ENCODE peak calls at places on chromosomes 16 and 17, in five cellular contexts. B is cardiac fibroblast, O is GM06990, T is tibial nerve, F is uterus. H is an unnamed sample.
A peak's percentile ranks its signal among the peaks of the same experiment; 100 is the strongest.

GRCh38 chr17:60743812-60744211 is 66.2 kb downstream of the BCAS3 start:
- DNase-seq in B (peak; percentile 66), T (no peak), F (no peak), O (no peak), H (peak; percentile 35)

GRCh38 chr17:66337268-66337667 is 34.9 kb downstream of the PRKCA start:
- DNase-seq in F (no peak), O (no peak), T (no peak), B (no peak), H (no peak)

GRCh38 chr17:76376318-76377133 is 7.9 kb upstream of the SPHK1 start:
- DNase-seq in O (no peak), B (peak; percentile 54), F (no peak), T (peak; percentile 59), H (no peak)

GRCh38 chr16:13077816-13078215 is 176.4 kb downstream of the SHISA9 start:
- DNase-seq in B (no peak), O (no peak), F (no peak), T (no peak), H (no peak)

GRCh38 chr16:83338138-83338537 is 469.6 kb upstream of the HSBP1 start:
- DNase-seq in F (no peak), B (peak; percentile 49), T (no peak), O (no peak), H (no peak)

GRCh38 chr17:21460358-21460757 is 84.2 kb downstream of the KCNJ12 start:
- DNase-seq in T (peak; percentile 27), B (peak; percentile 48), F (no peak), O (no peak), H (no peak)

GRCh38 chr16:30957456-30958163 is at the start of gene SETD1A:
- DNase-seq in B (peak; percentile 98), O (peak; percentile 96), F (peak; percentile 97), T (peak; percentile 95), H (peak; percentile 90)

GRCh38 chr16:27243725-27244362 is 24.7 kb downstream of the NSMCE1 start:
- DNase-seq in F (no peak), O (no peak), B (no peak), T (no peak), H (no peak)

GRCh38 chr17:13102477-13102876 is 84.7 kb upstream of the ELAC2 start:
- DNase-seq in T (no peak), B (no peak), O (no peak), F (no peak), H (no peak)

GRCh38 chr17:62587554-62587953 is 39.9 kb upstream of the MRC2 start:
- DNase-seq in O (no peak), B (no peak), T (no peak), F (no peak), H (no peak)

GRCh38 chr16:69049146-69049545 is 56.3 kb upstream of the HAS3 start:
- DNase-seq in O (no peak), T (no peak), B (peak; percentile 51), F (no peak), H (no peak)

GRCh38 chr17:67830440-67830839 is 5.1 kb downstream of the BPTF start:
- DNase-seq in F (no peak), T (no peak), B (peak; percentile 39), O (no peak), H (no peak)

GRCh38 chr17:50649042-50649908 is 14.6 kb downstream of the ABCC3 start:
- DNase-seq in B (no peak), F (no peak), T (no peak), O (no peak), H (no peak)

GRCh38 chr16:12901204-12901596 is 198 bp upstream of the SHISA9 start:
- DNase-seq in T (no peak), B (no peak), O (no peak), F (no peak), H (no peak)

GRCh38 chr17:30720013-30720471 is 104.5 kb downstream of the CRLF3 start:
- DNase-seq in T (no peak), O (no peak), B (no peak), F (no peak), H (no peak)

GRCh38 chr16:83059237-83059636 is 432.5 kb downstream of the CDH13 start:
- DNase-seq in T (no peak), F (no peak), O (no peak), B (no peak), H (no peak)

GRCh38 chr17:77488531-77489238 is 347.9 kb downstream of the SEC14L1 start:
- DNase-seq in O (peak; percentile 6), T (no peak), F (no peak), B (no peak), H (no peak)

GRCh38 chr17:31830971-31831755 is 27.9 kb downstream of the COPRS start:
- DNase-seq in O (no peak), T (no peak), B (peak; percentile 30), F (no peak), H (no peak)

GRCh38 chr16:75341934-75342811 is 90.7 kb upstream of the BCAR1 start:
- DNase-seq in B (peak; percentile 66), T (no peak), O (no peak), F (peak; percentile 52), H (no peak)

DNA sequence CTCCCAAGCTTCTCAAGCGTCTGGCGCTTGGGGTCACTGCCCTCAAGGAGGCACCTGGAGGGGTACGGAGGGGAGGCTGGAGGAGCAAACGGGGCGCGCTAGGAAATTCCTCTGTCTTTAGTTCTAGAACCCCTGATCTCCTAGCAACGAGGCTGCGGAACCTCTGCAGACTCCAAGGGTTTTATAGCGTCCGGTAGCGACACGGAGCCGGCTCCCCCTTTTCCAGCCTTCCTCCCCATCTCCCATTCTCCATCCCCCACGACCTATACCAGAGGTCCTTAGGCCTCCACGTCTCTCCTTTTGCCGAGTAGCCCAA is 601 bp upstream of the CDIPT start:
- DNase-seq in F (no peak), T (no peak), O (no peak), B (no peak), H (no peak)
- TF ChIP-seq CTCF in F (no peak), T (no peak), O (no peak), B (no peak), H (no peak)

DNA sequence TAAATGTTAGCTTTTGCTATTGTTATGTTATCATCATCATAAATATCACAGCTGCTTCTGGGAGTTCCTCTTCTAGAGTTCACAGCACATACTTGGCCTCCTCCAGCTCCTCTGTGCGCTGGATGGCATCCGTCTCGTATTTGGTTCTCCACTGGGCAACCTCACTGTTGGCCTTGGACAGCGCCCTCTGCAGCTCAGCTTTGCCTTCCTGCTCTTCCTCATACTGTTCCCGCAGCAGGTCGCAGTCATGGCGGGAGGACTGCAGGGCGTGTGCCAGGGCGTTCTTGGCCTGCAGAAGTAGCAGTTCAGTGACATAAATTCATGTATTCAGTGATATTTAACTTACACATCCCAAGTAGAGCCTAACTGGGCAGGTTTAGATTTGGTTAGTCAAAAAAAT is 23.4 kb downstream of the MYH8 start:
- DNase-seq in O (no peak), T (no peak), F (no peak), B (no peak), H (no peak)
- TF ChIP-seq CTCF in O (no peak), T (no peak), F (no peak), B (no peak), H (no peak)

GRCh38 chr16:57624806-57625500 is 3.5 kb upstream of the ADGRG1 start:
- DNase-seq in T (no peak), F (no peak), O (no peak), B (peak; percentile 27), H (no peak)

GRCh38 chr16:57626420-57627170 is 1.8 kb upstream of the ADGRG1 start:
- DNase-seq in F (no peak), B (no peak), O (no peak), T (no peak), H (no peak)

GRCh38 chr16:57628008-57628781 is at the start of gene ADGRG1:
- DNase-seq in O (no peak), F (peak; percentile 92), B (peak; percentile 96), T (peak; percentile 56), H (peak; percentile 83)

GRCh38 chr16:57628782-57629181 is 352 bp downstream of the ADGRG1 start:
- DNase-seq in T (no peak), F (no peak), B (no peak), O (no peak), H (no peak)

DNA sequence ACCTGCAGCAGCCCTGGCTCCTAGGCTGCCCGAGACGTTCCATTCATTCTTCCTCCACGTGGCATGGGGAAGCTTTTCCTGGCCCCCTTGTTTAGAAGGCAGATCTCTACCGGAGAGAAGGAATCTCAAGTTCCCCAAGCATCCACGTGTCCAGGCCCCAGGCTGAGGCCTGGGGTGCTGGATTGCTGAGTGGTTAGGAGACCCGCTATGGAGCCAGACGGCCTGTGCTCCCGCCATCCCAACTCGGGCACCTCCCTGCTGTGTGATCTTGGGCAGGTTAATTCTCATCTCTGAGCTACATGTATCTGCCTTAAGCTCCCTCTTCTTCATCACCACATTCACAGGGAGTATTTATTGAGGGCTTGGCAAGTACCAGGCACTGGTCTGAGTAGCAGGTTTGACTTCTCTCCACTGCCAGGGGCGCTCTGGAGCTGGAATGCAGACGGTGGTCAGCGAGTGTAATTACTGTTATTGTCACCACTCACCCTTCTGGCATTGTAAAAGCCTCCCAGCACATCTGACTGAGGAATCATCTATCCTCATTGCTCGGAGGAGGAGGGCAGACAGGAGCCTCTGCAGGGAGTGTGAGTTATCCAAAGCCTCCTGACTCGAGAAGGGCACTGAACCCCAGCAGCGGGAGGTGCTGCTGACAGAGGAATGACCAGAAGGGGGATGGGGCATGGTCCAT is 1.1 kb upstream of the ADGRG1 start:
- DNase-seq in O (no peak), B (peak; percentile 75), F (no peak), T (no peak), H (no peak)
- TF ChIP-seq CTCF in O (no peak), B (peak; percentile 47), F (no peak), T (no peak), H (peak; percentile 33)

DNA sequence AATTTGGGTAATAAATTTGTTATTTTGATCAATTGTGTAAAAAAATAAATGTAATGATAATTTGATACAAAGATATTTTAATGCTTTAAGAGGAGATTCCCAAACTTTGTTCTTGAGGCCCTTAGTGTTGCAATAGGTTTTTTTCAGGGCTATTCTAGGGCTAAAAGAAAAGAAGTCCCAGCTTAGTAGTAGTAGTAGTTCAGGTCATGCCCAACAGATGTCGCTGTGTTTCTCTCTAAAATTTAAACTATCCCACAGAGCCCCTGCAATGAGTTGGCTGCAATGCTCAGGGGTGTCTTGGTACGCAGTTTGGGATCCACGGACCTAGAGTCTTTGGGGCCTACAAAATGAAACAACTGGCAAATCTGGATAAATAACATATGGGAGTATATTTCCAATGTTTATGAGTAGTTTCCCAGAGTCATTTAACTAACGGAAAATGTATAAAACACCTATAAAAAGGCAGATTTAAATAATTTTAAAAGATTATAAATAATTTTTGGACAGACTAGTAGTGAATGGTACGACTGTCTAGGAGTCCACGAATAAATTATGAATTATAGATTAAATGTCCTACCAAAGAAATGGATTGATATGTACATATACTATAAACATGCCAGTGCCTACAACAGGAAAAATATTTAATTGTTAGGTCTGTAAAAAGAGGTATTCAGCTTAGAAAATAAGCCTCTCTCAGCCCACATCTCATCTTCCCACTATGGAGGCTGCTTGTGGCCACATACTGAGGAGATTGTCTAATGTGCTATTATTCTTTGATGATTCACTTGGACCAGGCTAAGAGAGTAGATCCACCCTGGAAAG is 228.5 kb upstream of the PMFBP1 start:
- DNase-seq in F (no peak), O (peak; percentile 15), T (peak; percentile 66), B (peak; percentile 82), H (peak; percentile 15)
- TF ChIP-seq CTCF in F (no peak), O (peak; percentile 76), T (peak; percentile 49), B (peak; percentile 73), H (peak; percentile 73)

GRCh38 chr16:16029431-16030011 is 80.1 kb downstream of the ABCC1 start:
- DNase-seq in O (no peak), T (no peak), B (peak; percentile 36), F (no peak), H (no peak)
- TF ChIP-seq CTCF in O (no peak), T (no peak), B (no peak), F (no peak), H (no peak)